ENCODE peak calls at places on chromosomes 13 and 19, in seven cellular contexts. One of them, this sample, is unnamed. For H3K4me1, the result is how much of the 10 kb centered on the place peaks cover.

GRCh38 chr19:42032428-42032827 is 37.6 kb downstream of the GRIK5 start:
- DNase-seq in fibroblast of lung: peak
- DNase-seq in cardiac muscle cell: no peak
- DNase-seq in uterus: no peak
- DNase-seq in left ventricle myocardium inferior: no peak
- DNase-seq in colonic mucosa: no peak
- DNase-seq in body of pancreas: no peak
- DNase-seq in this sample: no peak

GRCh38 chr13:90302113-90302512 is 1045.4 kb upstream of the MIR17HG start:
- DNase-seq in fibroblast of lung: peak
- DNase-seq in cardiac muscle cell: no peak
- DNase-seq in uterus: no peak
- DNase-seq in left ventricle myocardium inferior: no peak
- DNase-seq in colonic mucosa: no peak
- DNase-seq in body of pancreas: no peak
- DNase-seq in this sample: peak

GRCh38 chr19:11260996-11261395 is 1.3 kb downstream of the DOCK6 start:
- DNase-seq in fibroblast of lung: no peak
- DNase-seq in cardiac muscle cell: no peak
- DNase-seq in uterus: no peak
- DNase-seq in left ventricle myocardium inferior: no peak
- DNase-seq in colonic mucosa: no peak
- DNase-seq in body of pancreas: no peak
- DNase-seq in this sample: no peak

GRCh38 chr19:1245884-1246816 is 2.2 kb upstream of the MIDN start:
- DNase-seq in fibroblast of lung: no peak
- DNase-seq in cardiac muscle cell: peak
- DNase-seq in uterus: peak
- DNase-seq in left ventricle myocardium inferior: peak
- DNase-seq in colonic mucosa: peak
- DNase-seq in body of pancreas: peak
- DNase-seq in this sample: no peak

GRCh38 chr13:27617801-27618411 is 2.4 kb downstream of the LNX2 start:
- DNase-seq in fibroblast of lung: no peak
- DNase-seq in cardiac muscle cell: no peak
- DNase-seq in uterus: no peak
- DNase-seq in left ventricle myocardium inferior: no peak
- DNase-seq in colonic mucosa: no peak
- DNase-seq in body of pancreas: no peak
- DNase-seq in this sample: peak

GRCh38 chr19:7904074-7905020 is 670 bp downstream of the MAP2K7 start:
- DNase-seq in fibroblast of lung: no peak
- DNase-seq in cardiac muscle cell: peak
- DNase-seq in uterus: peak
- DNase-seq in left ventricle myocardium inferior: no peak
- DNase-seq in colonic mucosa: peak
- DNase-seq in body of pancreas: peak
- DNase-seq in this sample: no peak

GRCh38 chr13:111314852-111315251 is 5.6 kb upstream of the TEX29 start:
- DNase-seq in fibroblast of lung: no peak
- DNase-seq in cardiac muscle cell: no peak
- DNase-seq in uterus: no peak
- DNase-seq in left ventricle myocardium inferior: no peak
- DNase-seq in colonic mucosa: no peak
- DNase-seq in body of pancreas: no peak
- DNase-seq in this sample: peak

GRCh38 chr13:94712812-94713555 is 639 bp upstream of the SOX21 start:
- DNase-seq in fibroblast of lung: peak
- DNase-seq in cardiac muscle cell: peak
- DNase-seq in uterus: no peak
- DNase-seq in left ventricle myocardium inferior: no peak
- DNase-seq in colonic mucosa: no peak
- DNase-seq in body of pancreas: no peak
- DNase-seq in this sample: peak

GRCh38 chr13:43908156-43909126 is 28.7 kb downstream of the LACC1 start:
- DNase-seq in fibroblast of lung: peak
- DNase-seq in cardiac muscle cell: peak
- DNase-seq in uterus: no peak
- DNase-seq in left ventricle myocardium inferior: no peak
- DNase-seq in colonic mucosa: no peak
- DNase-seq in body of pancreas: no peak
- DNase-seq in this sample: peak

GRCh38 chr19:56595548-56595899 is 422 bp downstream of the ZNF71 start:
- DNase-seq in fibroblast of lung: no peak
- DNase-seq in cardiac muscle cell: no peak
- DNase-seq in uterus: no peak
- DNase-seq in left ventricle myocardium inferior: no peak
- DNase-seq in colonic mucosa: no peak
- DNase-seq in body of pancreas: no peak
- DNase-seq in this sample: no peak

GRCh38 chr13:79427265-79427664 is 21.2 kb upstream of the RBM26 start:
- DNase-seq in fibroblast of lung: no peak
- DNase-seq in cardiac muscle cell: no peak
- DNase-seq in uterus: no peak
- DNase-seq in left ventricle myocardium inferior: no peak
- DNase-seq in colonic mucosa: no peak
- DNase-seq in body of pancreas: no peak
- DNase-seq in this sample: no peak

GRCh38 chr19:58123354-58123753 is 25.3 kb upstream of the ZSCAN18 start:
- DNase-seq in fibroblast of lung: no peak
- DNase-seq in cardiac muscle cell: no peak
- DNase-seq in uterus: no peak
- DNase-seq in left ventricle myocardium inferior: no peak
- DNase-seq in colonic mucosa: no peak
- DNase-seq in body of pancreas: no peak
- DNase-seq in this sample: no peak

GRCh38 chr13:100483836-100484381 is 104.7 kb downstream of the GGACT start:
- DNase-seq in fibroblast of lung: no peak
- DNase-seq in cardiac muscle cell: peak
- DNase-seq in uterus: no peak
- DNase-seq in left ventricle myocardium inferior: no peak
- DNase-seq in colonic mucosa: no peak
- DNase-seq in body of pancreas: no peak
- DNase-seq in this sample: no peak

GRCh38 chr19:6580313-6580712 is 10.6 kb downstream of the CD70 start:
- DNase-seq in fibroblast of lung: peak
- DNase-seq in cardiac muscle cell: no peak
- DNase-seq in uterus: no peak
- DNase-seq in left ventricle myocardium inferior: no peak
- DNase-seq in colonic mucosa: no peak
- DNase-seq in body of pancreas: no peak
- DNase-seq in this sample: peak

GRCh38 chr13:111852701-111853100 is 214.2 kb upstream of the SOX1 start:
- DNase-seq in fibroblast of lung: no peak
- DNase-seq in cardiac muscle cell: no peak
- DNase-seq in uterus: no peak
- DNase-seq in left ventricle myocardium inferior: no peak
- DNase-seq in colonic mucosa: no peak
- DNase-seq in body of pancreas: no peak
- DNase-seq in this sample: no peak

GRCh38 chr19:18508585-18508984 is 13.3 kb downstream of the ELL start:
- DNase-seq in fibroblast of lung: no peak
- DNase-seq in cardiac muscle cell: no peak
- DNase-seq in uterus: no peak
- DNase-seq in left ventricle myocardium inferior: no peak
- DNase-seq in colonic mucosa: no peak
- DNase-seq in body of pancreas: no peak
- DNase-seq in this sample: no peak
- H3K27ac ChIP-seq in fibroblast of lung: peak
- H3K27ac ChIP-seq in cardiac muscle cell: peak
- H3K27ac ChIP-seq in uterus: peak
- H3K27ac ChIP-seq in left ventricle myocardium inferior: peak
- H3K27ac ChIP-seq in colonic mucosa: peak
- H3K27ac ChIP-seq in body of pancreas: no peak
- H3K27ac ChIP-seq in this sample: no peak

DNA sequence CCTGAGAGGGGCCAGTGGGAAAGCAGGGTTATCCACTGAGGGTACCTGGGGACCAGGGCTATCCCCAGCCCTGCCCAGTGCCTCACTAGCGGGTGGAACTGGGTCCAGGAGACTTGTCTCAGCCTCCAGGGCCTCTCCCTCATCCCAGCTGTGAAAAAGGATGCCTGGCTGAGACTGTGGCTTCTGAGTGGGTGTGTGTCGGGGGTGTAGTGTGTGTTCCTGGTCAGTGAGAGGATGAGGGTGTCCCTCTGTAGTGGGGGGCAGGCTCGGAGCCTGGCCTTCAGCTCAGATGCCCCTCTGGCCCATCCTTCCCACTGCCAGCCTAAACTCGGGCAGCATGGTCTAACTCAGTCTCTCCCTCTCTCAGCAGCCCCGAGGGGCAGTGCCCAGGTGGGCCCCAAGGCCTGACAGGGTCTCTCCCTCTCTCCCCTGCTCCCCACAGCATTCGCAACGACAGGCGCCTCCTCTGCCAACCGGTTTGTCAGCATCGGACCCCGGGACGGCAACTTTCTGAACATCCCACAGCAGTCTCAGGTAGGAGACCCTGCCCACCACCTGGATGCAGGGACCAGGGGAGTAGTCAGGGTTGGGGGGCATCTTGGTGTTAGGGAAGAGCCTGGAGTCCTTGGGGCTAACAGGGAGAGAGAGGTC is 12.7 kb downstream of the LYL1 start:
- DNase-seq in fibroblast of lung: no peak
- DNase-seq in cardiac muscle cell: no peak
- DNase-seq in uterus: no peak
- DNase-seq in left ventricle myocardium inferior: no peak
- DNase-seq in colonic mucosa: no peak
- DNase-seq in body of pancreas: no peak
- DNase-seq in this sample: no peak
- H3K4me1 ChIP-seq in fibroblast of lung: under half
- H3K4me1 ChIP-seq in cardiac muscle cell: under half
- H3K4me1 ChIP-seq in uterus: under half
- H3K4me1 ChIP-seq in left ventricle myocardium inferior: half or more
- H3K4me1 ChIP-seq in colonic mucosa: under half
- H3K4me1 ChIP-seq in body of pancreas: under half
- H3K4me1 ChIP-seq in this sample: under half

DNA sequence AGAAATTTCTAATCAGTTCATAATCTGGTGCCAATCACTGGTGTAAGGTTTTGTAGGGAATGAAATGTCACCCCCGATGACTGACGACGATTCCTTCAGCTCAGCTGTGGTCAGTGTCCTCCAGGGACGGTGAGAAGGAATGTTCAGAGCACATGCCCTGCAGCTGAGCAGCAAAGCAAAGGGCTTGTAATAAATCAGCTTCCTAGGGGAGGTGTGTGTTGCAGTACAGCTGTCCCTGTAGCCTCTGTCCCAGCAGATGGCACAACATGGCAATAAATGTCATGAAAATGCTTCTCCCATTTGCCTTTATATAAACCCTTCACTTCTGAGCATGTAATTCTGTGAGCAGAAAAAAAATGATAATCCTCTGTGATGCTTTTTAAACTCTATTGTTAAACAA is 102.4 kb downstream of the FAM216B start:
- DNase-seq in fibroblast of lung: peak
- DNase-seq in cardiac muscle cell: peak
- DNase-seq in uterus: no peak
- DNase-seq in left ventricle myocardium inferior: no peak
- DNase-seq in colonic mucosa: peak
- DNase-seq in body of pancreas: no peak
- DNase-seq in this sample: no peak
- TF ChIP-seq CTCF in fibroblast of lung: no peak
- TF ChIP-seq CTCF in cardiac muscle cell: no peak
- TF ChIP-seq CTCF in uterus: peak
- TF ChIP-seq CTCF in left ventricle myocardium inferior: peak
- TF ChIP-seq CTCF in colonic mucosa: no peak
- TF ChIP-seq CTCF in body of pancreas: peak
- TF ChIP-seq CTCF in this sample: peak

DNA sequence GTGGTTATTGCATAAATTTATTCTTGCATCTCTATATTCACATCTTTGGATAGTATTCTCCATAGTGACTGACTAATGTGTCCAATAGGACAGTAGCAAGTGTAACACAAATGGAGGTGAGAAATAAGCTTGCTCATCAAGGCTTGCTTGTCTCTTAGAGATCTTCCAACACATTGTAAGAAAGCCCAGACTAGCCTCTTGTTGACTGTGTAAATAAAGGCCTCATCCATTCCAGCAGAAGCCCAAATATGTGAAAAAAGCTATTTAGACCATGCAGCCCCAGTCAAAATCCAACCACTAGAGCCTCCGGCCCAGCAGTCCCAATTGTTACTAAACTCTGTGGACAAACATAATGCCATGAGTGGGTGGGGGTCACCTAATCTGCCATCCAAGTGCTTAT is 2.7 kb upstream of the ZNF615 start:
- DNase-seq in fibroblast of lung: no peak
- DNase-seq in cardiac muscle cell: no peak
- DNase-seq in uterus: no peak
- DNase-seq in left ventricle myocardium inferior: no peak
- DNase-seq in colonic mucosa: no peak
- DNase-seq in body of pancreas: no peak
- DNase-seq in this sample: no peak
- H3K27ac ChIP-seq in fibroblast of lung: no peak
- H3K27ac ChIP-seq in cardiac muscle cell: no peak
- H3K27ac ChIP-seq in uterus: no peak
- H3K27ac ChIP-seq in left ventricle myocardium inferior: no peak
- H3K27ac ChIP-seq in colonic mucosa: no peak
- H3K27ac ChIP-seq in body of pancreas: no peak
- H3K27ac ChIP-seq in this sample: no peak

GRCh38 chr19:12847159-12848139 is 9.1 kb downstream of the MAST1 start:
- DNase-seq in fibroblast of lung: peak
- DNase-seq in cardiac muscle cell: peak
- DNase-seq in uterus: peak
- DNase-seq in left ventricle myocardium inferior: peak
- DNase-seq in colonic mucosa: peak
- DNase-seq in body of pancreas: peak
- DNase-seq in this sample: no peak

GRCh38 chr19:12843328-12843727 is 5.0 kb downstream of the MAST1 start:
- DNase-seq in fibroblast of lung: no peak
- DNase-seq in cardiac muscle cell: no peak
- DNase-seq in uterus: no peak
- DNase-seq in left ventricle myocardium inferior: no peak
- DNase-seq in colonic mucosa: no peak
- DNase-seq in body of pancreas: no peak
- DNase-seq in this sample: no peak

GRCh38 chr19:12842511-12842910 is 4.2 kb downstream of the MAST1 start:
- DNase-seq in fibroblast of lung: no peak
- DNase-seq in cardiac muscle cell: no peak
- DNase-seq in uterus: no peak
- DNase-seq in left ventricle myocardium inferior: no peak
- DNase-seq in colonic mucosa: no peak
- DNase-seq in body of pancreas: no peak
- DNase-seq in this sample: no peak

GRCh38 chr19:12841094-12841493 is 2.8 kb downstream of the MAST1 start:
- DNase-seq in fibroblast of lung: peak
- DNase-seq in cardiac muscle cell: peak
- DNase-seq in uterus: no peak
- DNase-seq in left ventricle myocardium inferior: no peak
- DNase-seq in colonic mucosa: no peak
- DNase-seq in body of pancreas: peak
- DNase-seq in this sample: no peak

GRCh38 chr19:12843999-12844732 is 5.9 kb downstream of the MAST1 start:
- DNase-seq in fibroblast of lung: no peak
- DNase-seq in cardiac muscle cell: no peak
- DNase-seq in uterus: no peak
- DNase-seq in left ventricle myocardium inferior: no peak
- DNase-seq in colonic mucosa: no peak
- DNase-seq in body of pancreas: no peak
- DNase-seq in this sample: no peak
- H3K4me1 ChIP-seq in fibroblast of lung: under half
- H3K4me1 ChIP-seq in cardiac muscle cell: under half
- H3K4me1 ChIP-seq in uterus: under half
- H3K4me1 ChIP-seq in left ventricle myocardium inferior: under half
- H3K4me1 ChIP-seq in colonic mucosa: under half
- H3K4me1 ChIP-seq in body of pancreas: under half
- H3K4me1 ChIP-seq in this sample: under half

This sample was measured in foreskin keratinocyte.